ENCODE peak calls at places on chromosome X, in nine cellular contexts. One of them, this sample, is unnamed.

GRCh38 chrX:106484233-106484632 is 127.5 kb upstream of the RADX start:
- DNase-seq in neural progenitor cell: no peak
- DNase-seq in kidney: no peak
- DNase-seq in fibroblast of the aortic adventitia: no peak
- DNase-seq in cardiac muscle cell: no peak
- DNase-seq in astrocyte of the spinal cord: no peak
- DNase-seq in K562: no peak
- DNase-seq in lung: no peak
- DNase-seq in upper lobe of left lung: no peak
- DNase-seq in this sample: no peak

GRCh38 chrX:48883729-48884128 is 13.8 kb downstream of the TIMM17B start:
- DNase-seq in neural progenitor cell: no peak
- DNase-seq in kidney: peak
- DNase-seq in fibroblast of the aortic adventitia: no peak
- DNase-seq in cardiac muscle cell: no peak
- DNase-seq in astrocyte of the spinal cord: no peak
- DNase-seq in K562: no peak
- DNase-seq in lung: no peak
- DNase-seq in upper lobe of left lung: no peak
- DNase-seq in this sample: peak

GRCh38 chrX:53282313-53282712 is 929 bp upstream of the IQSEC2 start:
- DNase-seq in neural progenitor cell: peak
- DNase-seq in kidney: no peak
- DNase-seq in fibroblast of the aortic adventitia: no peak
- DNase-seq in cardiac muscle cell: no peak
- DNase-seq in astrocyte of the spinal cord: peak
- DNase-seq in K562: no peak
- DNase-seq in lung: no peak
- DNase-seq in upper lobe of left lung: no peak
- DNase-seq in this sample: no peak

GRCh38 chrX:133229361-133229760 is 11.2 kb upstream of the TFDP3 start:
- DNase-seq in neural progenitor cell: no peak
- DNase-seq in kidney: no peak
- DNase-seq in fibroblast of the aortic adventitia: no peak
- DNase-seq in cardiac muscle cell: no peak
- DNase-seq in astrocyte of the spinal cord: peak
- DNase-seq in K562: no peak
- DNase-seq in lung: no peak
- DNase-seq in upper lobe of left lung: no peak
- DNase-seq in this sample: no peak

GRCh38 chrX:22803353-22803752 is 196.4 kb upstream of the DDX53 start:
- DNase-seq in neural progenitor cell: no peak
- DNase-seq in kidney: no peak
- DNase-seq in fibroblast of the aortic adventitia: no peak
- DNase-seq in cardiac muscle cell: no peak
- DNase-seq in astrocyte of the spinal cord: no peak
- DNase-seq in K562: no peak
- DNase-seq in lung: no peak
- DNase-seq in upper lobe of left lung: no peak
- DNase-seq in this sample: no peak

GRCh38 chrX:110847334-110847733 is 51.7 kb upstream of the CHRDL1 start:
- DNase-seq in neural progenitor cell: peak
- DNase-seq in kidney: no peak
- DNase-seq in fibroblast of the aortic adventitia: peak
- DNase-seq in cardiac muscle cell: peak
- DNase-seq in astrocyte of the spinal cord: peak
- DNase-seq in K562: peak
- DNase-seq in lung: no peak
- DNase-seq in upper lobe of left lung: no peak
- DNase-seq in this sample: no peak

GRCh38 chrX:106007815-106008214 is 30.7 kb downstream of the SERPINA7 start:
- DNase-seq in neural progenitor cell: no peak
- DNase-seq in kidney: no peak
- DNase-seq in fibroblast of the aortic adventitia: no peak
- DNase-seq in cardiac muscle cell: no peak
- DNase-seq in astrocyte of the spinal cord: no peak
- DNase-seq in K562: no peak
- DNase-seq in lung: no peak
- DNase-seq in upper lobe of left lung: no peak
- DNase-seq in this sample: no peak

GRCh38 chrX:75038925-75039324 is 113.7 kb upstream of the NEXMIF start:
- DNase-seq in neural progenitor cell: peak
- DNase-seq in kidney: no peak
- DNase-seq in fibroblast of the aortic adventitia: peak
- DNase-seq in cardiac muscle cell: peak
- DNase-seq in astrocyte of the spinal cord: no peak
- DNase-seq in K562: peak
- DNase-seq in lung: no peak
- DNase-seq in upper lobe of left lung: no peak
- DNase-seq in this sample: no peak

GRCh38 chrX:24846551-24847170 is 152.9 kb downstream of the POLA1 start:
- DNase-seq in neural progenitor cell: no peak
- DNase-seq in kidney: no peak
- DNase-seq in fibroblast of the aortic adventitia: peak
- DNase-seq in cardiac muscle cell: peak
- DNase-seq in astrocyte of the spinal cord: no peak
- DNase-seq in K562: no peak
- DNase-seq in lung: no peak
- DNase-seq in upper lobe of left lung: no peak
- DNase-seq in this sample: no peak

GRCh38 chrX:10052906-10053625 is 85.9 kb downstream of the CLDN34 start:
- DNase-seq in neural progenitor cell: no peak
- DNase-seq in kidney: no peak
- DNase-seq in fibroblast of the aortic adventitia: peak
- DNase-seq in cardiac muscle cell: no peak
- DNase-seq in astrocyte of the spinal cord: no peak
- DNase-seq in K562: no peak
- DNase-seq in lung: no peak
- DNase-seq in upper lobe of left lung: no peak
- DNase-seq in this sample: peak

GRCh38 chrX:18220786-18221185 is at the start of gene BEND2:
- DNase-seq in neural progenitor cell: no peak
- DNase-seq in kidney: no peak
- DNase-seq in fibroblast of the aortic adventitia: no peak
- DNase-seq in cardiac muscle cell: no peak
- DNase-seq in astrocyte of the spinal cord: no peak
- DNase-seq in K562: no peak
- DNase-seq in lung: no peak
- DNase-seq in upper lobe of left lung: no peak
- DNase-seq in this sample: no peak

GRCh38 chrX:19343462-19344206 is at the start of gene PDHA1:
- DNase-seq in neural progenitor cell: peak
- DNase-seq in kidney: peak
- DNase-seq in fibroblast of the aortic adventitia: peak
- DNase-seq in cardiac muscle cell: peak
- DNase-seq in astrocyte of the spinal cord: peak
- DNase-seq in K562: peak
- DNase-seq in lung: peak
- DNase-seq in upper lobe of left lung: peak
- DNase-seq in this sample: peak

GRCh38 chrX:15737957-15738685 is at the start of gene CA5B:
- DNase-seq in neural progenitor cell: peak
- DNase-seq in kidney: peak
- DNase-seq in fibroblast of the aortic adventitia: peak
- DNase-seq in cardiac muscle cell: peak
- DNase-seq in astrocyte of the spinal cord: peak
- DNase-seq in K562: peak
- DNase-seq in lung: peak
- DNase-seq in upper lobe of left lung: peak
- DNase-seq in this sample: peak
- H3K4me3 ChIP-seq in neural progenitor cell: peak
- H3K4me3 ChIP-seq in kidney: peak
- H3K4me3 ChIP-seq in fibroblast of the aortic adventitia: peak
- H3K4me3 ChIP-seq in cardiac muscle cell: peak
- H3K4me3 ChIP-seq in astrocyte of the spinal cord: peak
- H3K4me3 ChIP-seq in K562: peak
- H3K4me3 ChIP-seq in lung: peak
- H3K4me3 ChIP-seq in upper lobe of left lung: peak
- H3K4me3 ChIP-seq in this sample: peak

GRCh38 chrX:40144576-40144975 is 46.8 kb upstream of the BCOR start:
- DNase-seq in neural progenitor cell: peak
- DNase-seq in kidney: no peak
- DNase-seq in fibroblast of the aortic adventitia: no peak
- DNase-seq in cardiac muscle cell: no peak
- DNase-seq in astrocyte of the spinal cord: no peak
- DNase-seq in K562: no peak
- DNase-seq in lung: no peak
- DNase-seq in upper lobe of left lung: no peak
- DNase-seq in this sample: no peak

GRCh38 chrX:40146471-40147398 is 49.0 kb upstream of the BCOR start:
- DNase-seq in neural progenitor cell: peak
- DNase-seq in kidney: no peak
- DNase-seq in fibroblast of the aortic adventitia: peak
- DNase-seq in cardiac muscle cell: peak
- DNase-seq in astrocyte of the spinal cord: no peak
- DNase-seq in K562: no peak
- DNase-seq in lung: no peak
- DNase-seq in upper lobe of left lung: peak
- DNase-seq in this sample: peak

GRCh38 chrX:40145670-40146470 is 48.1 kb upstream of the BCOR start:
- DNase-seq in neural progenitor cell: peak
- DNase-seq in kidney: no peak
- DNase-seq in fibroblast of the aortic adventitia: no peak
- DNase-seq in cardiac muscle cell: no peak
- DNase-seq in astrocyte of the spinal cord: no peak
- DNase-seq in K562: no peak
- DNase-seq in lung: no peak
- DNase-seq in upper lobe of left lung: no peak
- DNase-seq in this sample: no peak

GRCh38 chrX:40143987-40144386 is 46.2 kb upstream of the BCOR start:
- DNase-seq in neural progenitor cell: no peak
- DNase-seq in kidney: no peak
- DNase-seq in fibroblast of the aortic adventitia: no peak
- DNase-seq in cardiac muscle cell: no peak
- DNase-seq in astrocyte of the spinal cord: no peak
- DNase-seq in K562: no peak
- DNase-seq in lung: no peak
- DNase-seq in upper lobe of left lung: no peak
- DNase-seq in this sample: no peak

GRCh38 chrX:40145001-40145631 is 47.4 kb upstream of the BCOR start:
- DNase-seq in neural progenitor cell: peak
- DNase-seq in kidney: no peak
- DNase-seq in fibroblast of the aortic adventitia: no peak
- DNase-seq in cardiac muscle cell: no peak
- DNase-seq in astrocyte of the spinal cord: no peak
- DNase-seq in K562: no peak
- DNase-seq in lung: no peak
- DNase-seq in upper lobe of left lung: no peak
- DNase-seq in this sample: no peak
- H3K4me3 ChIP-seq in neural progenitor cell: peak
- H3K4me3 ChIP-seq in kidney: no peak
- H3K4me3 ChIP-seq in fibroblast of the aortic adventitia: no peak
- H3K4me3 ChIP-seq in cardiac muscle cell: peak
- H3K4me3 ChIP-seq in astrocyte of the spinal cord: peak
- H3K4me3 ChIP-seq in K562: no peak
- H3K4me3 ChIP-seq in lung: no peak
- H3K4me3 ChIP-seq in upper lobe of left lung: peak
- H3K4me3 ChIP-seq in this sample: no peak

GRCh38 chrX:140501940-140502468 is 2.9 kb downstream of the SOX3 start:
- DNase-seq in neural progenitor cell: peak
- DNase-seq in kidney: no peak
- DNase-seq in fibroblast of the aortic adventitia: no peak
- DNase-seq in cardiac muscle cell: no peak
- DNase-seq in astrocyte of the spinal cord: no peak
- DNase-seq in K562: no peak
- DNase-seq in lung: no peak
- DNase-seq in upper lobe of left lung: no peak
- DNase-seq in this sample: no peak

GRCh38 chrX:140503714-140504351 is 1.0 kb downstream of the SOX3 start:
- DNase-seq in neural progenitor cell: peak
- DNase-seq in kidney: peak
- DNase-seq in fibroblast of the aortic adventitia: peak
- DNase-seq in cardiac muscle cell: peak
- DNase-seq in astrocyte of the spinal cord: peak
- DNase-seq in K562: no peak
- DNase-seq in lung: no peak
- DNase-seq in upper lobe of left lung: no peak
- DNase-seq in this sample: no peak

GRCh38 chrX:140502491-140503229 is 2.2 kb downstream of the SOX3 start:
- DNase-seq in neural progenitor cell: peak
- DNase-seq in kidney: no peak
- DNase-seq in fibroblast of the aortic adventitia: no peak
- DNase-seq in cardiac muscle cell: no peak
- DNase-seq in astrocyte of the spinal cord: peak
- DNase-seq in K562: no peak
- DNase-seq in lung: no peak
- DNase-seq in upper lobe of left lung: no peak
- DNase-seq in this sample: no peak

GRCh38 chrX:140504371-140505324 is at the start of gene SOX3:
- DNase-seq in neural progenitor cell: peak
- DNase-seq in kidney: peak
- DNase-seq in fibroblast of the aortic adventitia: no peak
- DNase-seq in cardiac muscle cell: no peak
- DNase-seq in astrocyte of the spinal cord: peak
- DNase-seq in K562: no peak
- DNase-seq in lung: no peak
- DNase-seq in upper lobe of left lung: no peak
- DNase-seq in this sample: no peak

DNA sequence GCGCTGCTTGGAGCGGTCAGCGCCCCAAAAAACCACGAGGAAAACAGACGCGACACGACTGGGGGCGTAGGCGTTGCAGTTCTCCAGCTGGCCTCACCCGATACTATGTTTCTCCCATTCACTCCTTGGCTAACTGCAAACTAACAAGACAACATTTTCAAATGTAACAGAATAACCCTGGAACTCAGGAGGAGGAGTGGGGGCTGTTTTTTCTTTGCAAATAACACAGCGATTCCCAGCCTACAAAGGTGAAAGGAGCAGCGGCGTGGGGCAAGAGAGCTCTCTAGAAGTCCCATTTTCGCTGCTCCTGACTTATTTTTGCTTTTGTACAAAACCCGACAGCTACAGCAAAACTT is 1.7 kb downstream of the SOX3 start:
- DNase-seq in neural progenitor cell: peak
- DNase-seq in kidney: no peak
- DNase-seq in fibroblast of the aortic adventitia: no peak
- DNase-seq in cardiac muscle cell: no peak
- DNase-seq in astrocyte of the spinal cord: peak
- DNase-seq in K562: no peak
- DNase-seq in lung: no peak
- DNase-seq in upper lobe of left lung: no peak
- DNase-seq in this sample: no peak
- H3K4me3 ChIP-seq in neural progenitor cell: peak
- H3K4me3 ChIP-seq in kidney: no peak
- H3K4me3 ChIP-seq in fibroblast of the aortic adventitia: no peak
- H3K4me3 ChIP-seq in cardiac muscle cell: peak
- H3K4me3 ChIP-seq in astrocyte of the spinal cord: peak
- H3K4me3 ChIP-seq in K562: no peak
- H3K4me3 ChIP-seq in lung: no peak
- H3K4me3 ChIP-seq in upper lobe of left lung: no peak
- H3K4me3 ChIP-seq in this sample: no peak

DNA sequence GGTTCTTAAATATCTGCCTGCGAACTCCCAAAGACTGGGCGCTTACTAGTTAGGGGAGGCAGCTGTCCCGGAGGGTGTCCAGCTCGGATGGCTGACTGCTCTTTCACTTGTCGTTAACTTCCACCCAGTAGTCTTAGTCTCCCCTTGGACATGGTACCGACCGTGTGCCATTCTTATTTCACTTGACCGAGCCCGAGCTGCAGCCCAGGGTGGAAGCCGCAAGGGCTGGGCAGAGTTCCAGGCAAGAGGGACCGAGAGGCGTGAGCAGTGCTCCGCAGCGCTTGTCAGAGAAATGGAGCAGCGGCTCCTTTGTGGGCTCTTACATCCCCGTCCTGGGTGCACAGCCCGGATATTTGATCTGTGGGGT is 347 bp upstream of the SLITRK2 start:
- DNase-seq in neural progenitor cell: peak
- DNase-seq in kidney: peak
- DNase-seq in fibroblast of the aortic adventitia: no peak
- DNase-seq in cardiac muscle cell: peak
- DNase-seq in astrocyte of the spinal cord: peak
- DNase-seq in K562: no peak
- DNase-seq in lung: no peak
- DNase-seq in upper lobe of left lung: no peak
- DNase-seq in this sample: no peak
- H3K4me3 ChIP-seq in neural progenitor cell: peak
- H3K4me3 ChIP-seq in kidney: peak
- H3K4me3 ChIP-seq in fibroblast of the aortic adventitia: no peak
- H3K4me3 ChIP-seq in cardiac muscle cell: no peak
- H3K4me3 ChIP-seq in astrocyte of the spinal cord: peak
- H3K4me3 ChIP-seq in K562: no peak
- H3K4me3 ChIP-seq in lung: no peak
- H3K4me3 ChIP-seq in upper lobe of left lung: peak
- H3K4me3 ChIP-seq in this sample: no peak

This sample was measured in aorta.